ENCODE peak calls at places on chromosomes 6 and 20, in six cellular contexts. L, Y, D, O, T and K are unnamed samples.

GRCh38 chr6:87922947-87923330 is 124.7 kb upstream of the SPACA1 start:
- DNase-seq in L (no peak), Y (no peak), D (peak), O (peak), T (no peak), K (no peak)

GRCh38 chr6:25266425-25267135 is 12.6 kb upstream of the CARMIL1 start:
- DNase-seq in L (no peak), Y (no peak), D (no peak), O (no peak), T (no peak), K (no peak)

GRCh38 chr6:169975701-169976100 is 224.3 kb downstream of the ERMARD start:
- DNase-seq in L (peak), Y (no peak), D (no peak), O (no peak), T (no peak), K (no peak)

GRCh38 chr20:38181207-38181693 is 16.2 kb upstream of the TGM2 start:
- DNase-seq in L (no peak), Y (no peak), D (no peak), O (no peak), T (no peak), K (no peak)

GRCh38 chr6:4319992-4320683 is 184.8 kb upstream of the ECI2 start:
- DNase-seq in L (no peak), Y (no peak), D (no peak), O (no peak), T (no peak), K (no peak)

GRCh38 chr20:54291339-54292060 is 83.6 kb downstream of the PFDN4 start:
- DNase-seq in L (no peak), Y (no peak), D (no peak), O (no peak), T (no peak), K (no peak)

GRCh38 chr6:33288942-33289783 is at the start of the genes PFDN6 and WDR46:
- DNase-seq in L (peak), Y (peak), D (peak), O (peak), T (peak), K (peak)

GRCh38 chr6:154350293-154350692 is 6.3 kb downstream of the IPCEF1 start:
- DNase-seq in L (no peak), Y (no peak), D (no peak), O (no peak), T (no peak), K (no peak)

GRCh38 chr20:40959325-40960092 is 69.1 kb upstream of the TOP1 start:
- DNase-seq in L (peak), Y (no peak), D (no peak), O (no peak), T (no peak), K (no peak)

GRCh38 chr20:16785221-16785620 is 37.1 kb downstream of the OTOR start:
- DNase-seq in L (no peak), Y (no peak), D (no peak), O (no peak), T (no peak), K (no peak)

GRCh38 chr6:37965964-37966676 is 146.6 kb downstream of the ZFAND3 start:
- DNase-seq in L (no peak), Y (no peak), D (no peak), O (no peak), T (no peak), K (no peak)

GRCh38 chr6:159959976-159960384 is 8.9 kb upstream of the IGF2R start:
- DNase-seq in L (no peak), Y (no peak), D (no peak), O (no peak), T (no peak), K (no peak)

GRCh38 chr6:79719248-79719975 is 88.3 kb downstream of the SH3BGRL2 start:
- DNase-seq in L (no peak), Y (no peak), D (no peak), O (no peak), T (no peak), K (no peak)

GRCh38 chr6:50654155-50654554 is 59.2 kb upstream of the TFAP2D start:
- DNase-seq in L (no peak), Y (no peak), D (no peak), O (no peak), T (no peak), K (no peak)

GRCh38 chr6:38852215-38852614 is 137.1 kb downstream of the DNAH8 start:
- DNase-seq in L (no peak), Y (no peak), D (no peak), O (no peak), T (no peak), K (no peak)

GRCh38 chr20:61387204-61387958 is 135.3 kb downstream of the CDH4 start:
- DNase-seq in L (no peak), Y (peak), D (no peak), O (no peak), T (no peak), K (peak)

GRCh38 chr20:1777476-1777820 is 117.8 kb upstream of the SIRPA start:
- DNase-seq in L (no peak), Y (no peak), D (no peak), O (no peak), T (no peak), K (no peak)

GRCh38 chr6:134676307-134677281 is 273.3 kb downstream of the ALDH8A1 start:
- DNase-seq in L (no peak), Y (no peak), D (no peak), O (no peak), T (no peak), K (no peak)

GRCh38 chr6:167730441-167730840 is 96.3 kb upstream of the AFDN start:
- DNase-seq in L (no peak), Y (no peak), D (no peak), O (no peak), T (no peak), K (peak)

GRCh38 chr20:6685181-6685582 is 82.3 kb upstream of the BMP2 start:
- DNase-seq in L (no peak), Y (no peak), D (no peak), O (no peak), T (no peak), K (no peak)

GRCh38 chr6:156487877-156488276 is 289.3 kb upstream of the ARID1B start:
- DNase-seq in L (no peak), Y (peak), D (no peak), O (no peak), T (no peak), K (no peak)

GRCh38 chr6:147000545-147001488 is 203.4 kb upstream of the STXBP5 start:
- DNase-seq in L (no peak), Y (no peak), D (no peak), O (no peak), T (no peak), K (no peak)

GRCh38 chr20:13554706-13555105 is 84.0 kb downstream of the TASP1 start:
- DNase-seq in L (no peak), Y (no peak), D (no peak), O (no peak), T (no peak), K (no peak)

GRCh38 chr6:158852312-158853071 is 33.3 kb upstream of the EZR start:
- DNase-seq in L (no peak), Y (no peak), D (no peak), O (no peak), T (no peak), K (no peak)

GRCh38 chr6:16019462-16019861 is 109.4 kb upstream of the MYLIP start:
- DNase-seq in L (no peak), Y (no peak), D (no peak), O (no peak), T (no peak), K (no peak)

GRCh38 chr6:130742282-130742681 is 84.9 kb upstream of the SMLR1 start:
- DNase-seq in L (no peak), Y (no peak), D (no peak), O (no peak), T (no peak), K (no peak)

GRCh38 chr20:23009636-23010035 is 25.5 kb upstream of the SSTR4 start:
- DNase-seq in L (no peak), Y (no peak), D (no peak), O (no peak), T (no peak), K (no peak)

GRCh38 chr6:142790257-142790656 is 154.7 kb downstream of the HIVEP2 start:
- DNase-seq in L (no peak), Y (no peak), D (no peak), O (no peak), T (no peak), K (no peak)

GRCh38 chr6:75600694-75601265 is 900 bp upstream of the SENP6 start:
- DNase-seq in L (no peak), Y (no peak), D (no peak), O (no peak), T (no peak), K (no peak)

DNA sequence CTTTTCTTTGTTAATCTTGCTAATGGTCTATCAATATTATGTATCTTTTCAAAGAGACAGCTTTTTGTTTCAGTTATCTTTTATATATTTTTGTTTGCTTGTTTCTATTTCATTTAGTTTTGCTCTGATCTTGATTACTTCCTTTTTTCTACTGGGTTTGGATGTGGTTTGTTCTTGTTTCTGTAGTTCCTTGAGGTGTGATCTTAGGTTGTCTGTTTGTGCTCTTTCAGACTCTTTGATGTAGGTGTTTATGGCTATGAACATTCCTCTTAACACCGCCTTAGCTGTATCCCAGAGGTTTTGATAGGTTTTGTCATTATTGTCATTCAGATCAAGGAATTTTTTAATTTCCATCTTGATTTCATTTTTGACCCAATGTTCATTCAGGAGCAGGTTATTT is 26.8 kb upstream of the TNFAIP3 start:
- DNase-seq in L (no peak), Y (no peak), D (no peak), O (no peak), T (no peak), K (no peak)
- H3K4me3 ChIP-seq in L (no peak), Y (no peak), D (no peak), O (no peak), T (no peak), K (no peak)

GRCh38 chr20:44187763-44188709 is 1.0 kb upstream of the JPH2 start:
- DNase-seq in L (no peak), Y (no peak), D (no peak), O (peak), T (no peak), K (peak)

GRCh38 chr20:44187054-44187762 is at the start of gene JPH2:
- DNase-seq in L (peak), Y (no peak), D (no peak), O (no peak), T (no peak), K (peak)

GRCh38 chr20:44186201-44186600 is 787 bp downstream of the JPH2 start:
- DNase-seq in L (peak), Y (no peak), D (no peak), O (no peak), T (no peak), K (no peak)

GRCh38 chr20:44185574-44185973 is 1.4 kb downstream of the JPH2 start:
- DNase-seq in L (no peak), Y (no peak), D (no peak), O (no peak), T (no peak), K (no peak)

GRCh38 chr20:44186674-44187053 is 324 bp downstream of the JPH2 start:
- DNase-seq in L (no peak), Y (no peak), D (no peak), O (no peak), T (no peak), K (peak)
- H3K4me3 ChIP-seq in L (peak), Y (peak), D (peak), O (no peak), T (peak), K (peak)

GRCh38 chr20:19889011-19889953 is 127.9 kb upstream of the NAA20 start:
- DNase-seq in L (peak), Y (no peak), D (no peak), O (no peak), T (peak), K (no peak)
- H3K4me3 ChIP-seq in L (peak), Y (peak), D (no peak), O (no peak), T (no peak), K (no peak)

GRCh38 chr20:19758888-19759331 is 852 bp downstream of the RIN2 start:
- DNase-seq in L (peak), Y (peak), D (no peak), O (no peak), T (peak), K (peak)
- H3K4me3 ChIP-seq in L (peak), Y (peak), D (peak), O (no peak), T (peak), K (peak)